ENCODE peak calls at places on chromosomes 12 and 14, in ten cellular contexts. M is AG04449, F is neural crest cell, A is right atrium auricular region, W is natural killer cell, G is RWPE1, B is fibroblast of lung, V is mesothelial cell of epicardium, C is glutamatergic neuron, Z is BE2C. N is an unnamed sample.

GRCh38 chr12:19507823-19508222 is 68.5 kb downstream of the AEBP2 start:
- DNase-seq in Z (no peak), M (no peak), F (no peak), G (no peak), W (no peak), V (no peak), A (no peak), C (no peak), B (no peak), N (no peak)

GRCh38 chr12:120711411-120711810 is 1.2 kb downstream of the UNC119B start:
- DNase-seq in M (no peak), G (peak; percentile 11), V (no peak), C (no peak), F (no peak), Z (peak; percentile 31), A (no peak), W (no peak), B (no peak), N (no peak)

GRCh38 chr12:26658991-26659390 is 174.0 kb downstream of the ITPR2 start:
- DNase-seq in F (no peak), C (no peak), G (no peak), W (no peak), V (no peak), B (peak; percentile 59), M (no peak), A (no peak), Z (no peak), N (no peak)

GRCh38 chr12:129662184-129662583 is 241.6 kb downstream of the TMEM132D start:
- DNase-seq in C (no peak), Z (no peak), G (peak; percentile 36), A (no peak), B (no peak), V (no peak), M (no peak), W (no peak), F (no peak), N (no peak)

GRCh38 chr14:92846162-92846897 is 52.2 kb downstream of the GOLGA5 start:
- DNase-seq in F (no peak), W (no peak), C (no peak), A (no peak), V (no peak), G (peak; percentile 54), Z (no peak), B (peak; percentile 83), M (peak; percentile 36), N (peak; percentile 83)

GRCh38 chr14:24150993-24151392 is 3.7 kb downstream of the RNF31 start:
- DNase-seq in M (no peak), C (no peak), V (no peak), Z (no peak), B (no peak), A (no peak), G (no peak), W (no peak), F (no peak), N (no peak)

GRCh38 chr12:82359115-82359478 is 768 bp downstream of the METTL25 start:
- DNase-seq in W (no peak), B (peak; percentile 13), A (no peak), V (no peak), G (peak; percentile 8), Z (no peak), M (no peak), C (peak; percentile 22), F (no peak), N (no peak)

GRCh38 chr12:51953011-51953568 is 1.6 kb downstream of the ACVR1B start:
- DNase-seq in W (no peak), M (no peak), F (peak; percentile 4), B (no peak), A (no peak), V (no peak), C (no peak), G (no peak), Z (peak; percentile 27), N (no peak)

GRCh38 chr12:81644503-81644902 is 114.6 kb downstream of the PPFIA2 start:
- DNase-seq in V (no peak), W (no peak), B (peak; percentile 44), C (no peak), Z (no peak), G (peak; percentile 33), M (no peak), F (no peak), A (no peak), N (no peak)

GRCh38 chr14:99876406-99876805 is 83.2 kb downstream of the EML1 start:
- DNase-seq in F (no peak), B (no peak), Z (no peak), G (no peak), C (no peak), W (no peak), M (no peak), V (no peak), A (no peak), N (no peak)

DNA sequence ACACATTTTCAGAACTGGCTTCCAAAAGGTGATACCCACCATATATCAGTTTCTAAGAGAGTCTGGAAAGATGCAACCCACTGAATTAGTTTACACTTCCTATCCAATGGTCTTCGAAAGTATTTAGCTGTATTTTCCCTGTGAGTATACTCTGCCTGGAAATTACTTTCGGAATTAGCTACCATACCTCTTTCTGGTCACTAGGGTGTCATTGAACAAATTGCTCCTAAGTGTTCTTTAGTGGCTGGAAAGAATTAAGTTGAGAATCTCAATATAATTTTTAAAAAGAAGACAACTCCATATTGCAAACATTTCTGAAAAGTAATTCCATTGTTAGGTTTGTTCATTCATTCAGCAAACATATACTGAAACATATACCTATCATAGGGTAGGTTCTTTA is 283.1 kb upstream of the SSTR1 start:
- DNase-seq in B (no peak), W (no peak), G (no peak), V (no peak), Z (no peak), A (no peak), F (no peak), C (no peak), M (no peak), N (no peak)
- TF ChIP-seq CTCF in B (no peak), W (no peak), G (no peak), V (peak; percentile 46), Z (peak; percentile 22), A (peak; percentile 11), F (peak; percentile 31), C (no peak), M (no peak), N (no peak)

DNA sequence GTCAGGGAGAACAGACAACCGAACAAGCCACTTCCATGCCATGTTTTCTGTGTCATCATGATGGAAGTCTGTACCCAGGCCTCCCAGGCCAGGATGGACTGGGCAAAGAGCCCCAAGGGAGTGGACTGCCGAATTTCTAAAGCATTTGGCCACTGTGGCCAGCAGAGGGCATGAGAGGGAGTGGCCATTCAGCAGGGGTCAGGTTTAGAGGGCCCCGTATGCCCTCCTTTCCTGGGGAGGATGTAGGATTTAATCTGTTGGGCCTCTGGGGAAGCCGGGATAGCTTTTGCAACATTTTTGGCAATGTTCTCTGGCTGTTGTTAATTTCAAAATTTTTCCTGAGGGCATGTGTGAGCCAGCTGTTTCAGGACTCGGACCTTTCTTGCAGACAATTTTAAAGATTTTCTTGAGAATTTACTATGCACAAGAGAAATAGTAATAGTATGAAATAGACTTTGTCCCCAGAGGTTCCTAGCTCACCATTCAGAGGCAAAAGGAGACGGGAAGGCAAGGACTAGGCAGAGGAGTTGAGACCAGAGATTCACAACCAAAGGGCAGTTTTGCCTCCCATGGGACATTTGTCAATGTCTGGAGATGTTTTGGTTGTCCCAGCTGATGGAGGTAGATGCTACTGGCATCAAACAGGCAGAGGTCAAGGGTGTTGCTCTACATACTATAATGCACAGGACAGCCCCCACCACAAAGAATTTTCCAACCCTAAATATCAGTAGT is 18.0 kb downstream of the ACACB start:
- DNase-seq in M (no peak), B (no peak), Z (peak; percentile 45), A (no peak), V (no peak), G (peak; percentile 48), F (peak; percentile 14), C (peak; percentile 24), W (no peak), N (no peak)
- TF ChIP-seq CTCF in M (peak; percentile 57), B (peak; percentile 70), Z (peak; percentile 74), A (peak; percentile 62), V (peak; percentile 23), G (peak; percentile 50), F (peak; percentile 53), C (peak; percentile 55), W (peak; percentile 12), N (peak; percentile 79)

GRCh38 chr12:94714378-94714777 is 64.0 kb upstream of the TMCC3 start:
- DNase-seq in V (no peak), C (peak; percentile 77), B (peak; percentile 90), A (no peak), W (no peak), Z (no peak), G (peak; percentile 17), F (no peak), M (no peak), N (no peak)

GRCh38 chr12:94707892-94708291 is 57.5 kb upstream of the TMCC3 start:
- DNase-seq in W (no peak), M (no peak), F (no peak), B (peak; percentile 47), V (no peak), C (no peak), A (no peak), Z (no peak), G (no peak), N (no peak)

GRCh38 chr12:94706250-94706661 is 55.9 kb upstream of the TMCC3 start:
- DNase-seq in C (no peak), A (no peak), Z (no peak), B (no peak), V (no peak), M (no peak), W (no peak), G (no peak), F (no peak), N (no peak)

GRCh38 chr12:94712852-94713545 is 62.6 kb upstream of the TMCC3 start:
- DNase-seq in V (no peak), Z (no peak), F (no peak), M (no peak), W (no peak), G (no peak), B (no peak), C (no peak), A (no peak), N (no peak)

DNA sequence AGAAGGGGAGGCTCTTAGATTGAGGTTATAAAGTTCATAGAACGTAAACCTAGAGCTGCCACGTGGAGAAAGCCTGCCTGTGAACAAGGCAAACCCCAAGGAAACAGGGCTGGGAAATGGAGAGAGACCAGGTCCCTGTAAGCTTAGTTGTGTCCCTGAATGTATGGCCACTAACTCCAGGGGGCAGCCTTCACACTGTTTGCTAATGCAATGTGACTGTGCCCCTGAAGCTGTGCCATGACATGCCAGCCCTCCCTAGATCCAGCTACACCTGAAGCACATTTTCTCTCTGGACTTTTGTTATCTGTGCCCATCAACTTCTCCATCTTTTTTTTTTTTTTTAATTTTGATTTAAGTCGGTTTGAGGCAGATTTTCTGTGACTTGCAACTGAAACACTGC is 60.6 kb upstream of the TMCC3 start:
- DNase-seq in V (no peak), A (no peak), G (no peak), F (no peak), B (peak; percentile 4), C (peak; percentile 42), W (no peak), Z (peak; percentile 39), M (no peak), N (no peak)
- TF ChIP-seq CTCF in V (no peak), A (peak; percentile 44), G (no peak), F (peak; percentile 38), B (peak; percentile 43), C (peak; percentile 32), W (peak; percentile 32), Z (peak; percentile 62), M (peak; percentile 56), N (peak; percentile 61)

DNA sequence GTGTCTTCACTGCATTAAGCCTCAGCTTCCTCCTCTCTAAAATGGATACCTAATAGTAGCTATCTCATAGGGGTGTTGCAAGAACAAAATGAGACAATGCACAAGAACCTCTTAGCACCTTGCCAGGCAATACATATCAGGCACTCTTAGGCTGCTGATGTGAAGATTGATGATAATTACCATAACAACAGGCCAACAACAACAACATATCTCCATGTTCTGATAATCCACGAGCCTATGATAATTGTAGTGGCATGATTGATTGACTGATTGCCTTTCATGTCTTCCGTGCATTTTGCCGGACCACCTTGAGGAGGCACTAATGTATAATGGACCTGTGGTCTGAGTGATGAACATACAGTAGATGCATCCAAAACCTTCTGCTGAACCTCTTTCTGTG is 50.7 kb upstream of the WSCD2 start:
- DNase-seq in G (no peak), C (no peak), B (no peak), F (no peak), M (no peak), A (no peak), Z (no peak), V (no peak), W (no peak), N (no peak)
- TF ChIP-seq CTCF in G (no peak), C (no peak), B (no peak), F (no peak), M (no peak), A (no peak), Z (peak; percentile 25), V (no peak), W (no peak), N (no peak)

N was measured in CD14-positive monocyte.